ENCODE peak calls at places on chromosomes 6 and 20, in six cellular contexts. L is heart left ventricle; Z is CD4-positive, CD25-positive, alpha-beta regulatory T cell; I is adipocyte; F is upper lobe of right lung; C is psoas muscle. N is an unnamed sample. For H3K4me1, the result is how much of the 10 kb centered on the place peaks cover.

GRCh38 chr20:38766071-38766470 is 17.8 kb downstream of the ACTR5 start:
- DNase-seq in Z (no peak), C (no peak), L (no peak), F (no peak), I (peak), N (no peak)

GRCh38 chr6:15368186-15368585 is 122.3 kb downstream of the JARID2 start:
- DNase-seq in Z (no peak), C (no peak), I (no peak), L (no peak), F (no peak), N (no peak)

GRCh38 chr20:50735813-50736212 is 4.4 kb downstream of the PARD6B start:
- DNase-seq in I (no peak), F (no peak), L (no peak), C (no peak), Z (no peak), N (no peak)

GRCh38 chr6:132270745-132271414 is 130.4 kb downstream of the MOXD1 start:
- DNase-seq in I (no peak), L (no peak), C (no peak), F (no peak), Z (no peak), N (no peak)

GRCh38 chr6:26012061-26012460 is 49.5 kb downstream of the TRIM38 start:
- DNase-seq in Z (no peak), F (no peak), C (no peak), L (no peak), I (no peak), N (no peak)

GRCh38 chr20:48629069-48629959 is 198.5 kb downstream of the PREX1 start:
- DNase-seq in I (no peak), L (no peak), Z (no peak), F (no peak), C (peak), N (no peak)

GRCh38 chr6:126182650-126183311 is 157.1 kb upstream of the CENPW start:
- DNase-seq in Z (no peak), L (no peak), F (no peak), I (no peak), C (no peak), N (no peak)

GRCh38 chr20:25178563-25179438 is 16.7 kb upstream of the ENTPD6 start:
- DNase-seq in F (peak), C (no peak), L (no peak), I (peak), Z (peak), N (no peak)

GRCh38 chr20:52889225-52889624 is 82.9 kb upstream of the TSHZ2 start:
- DNase-seq in C (no peak), I (no peak), Z (no peak), L (no peak), F (no peak), N (no peak)

GRCh38 chr6:85450578-85450884 is 648 bp downstream of the NT5E start:
- DNase-seq in I (no peak), L (no peak), F (no peak), C (no peak), Z (no peak), N (no peak)

GRCh38 chr20:46621492-46621891 is 29.8 kb downstream of the SLC13A3 start:
- DNase-seq in L (no peak), F (no peak), C (no peak), I (peak), Z (no peak), N (no peak)

GRCh38 chr20:16175322-16175721 is 397.9 kb downstream of the KIF16B start:
- DNase-seq in Z (no peak), I (no peak), L (no peak), C (no peak), F (no peak), N (no peak)

GRCh38 chr6:94177429-94177828 is 758.1 kb upstream of the EPHA7 start:
- DNase-seq in F (no peak), Z (no peak), I (no peak), L (no peak), C (no peak), N (no peak)

GRCh38 chr20:50369225-50370035 is 140.8 kb upstream of the PTPN1 start:
- DNase-seq in F (peak), Z (no peak), I (no peak), C (no peak), L (no peak), N (no peak)

GRCh38 chr20:63686492-63687321 is 9.7 kb upstream of the TNFRSF6B start:
- DNase-seq in C (peak), I (peak), Z (no peak), L (peak), F (peak), N (peak)

GRCh38 chr6:90896165-90896549 is 309.3 kb upstream of the MAP3K7 start:
- DNase-seq in L (no peak), C (no peak), I (no peak), F (no peak), Z (no peak), N (no peak)

GRCh38 chr6:116008470-116009229 is 52.0 kb downstream of the FRK start:
- DNase-seq in F (no peak), L (no peak), C (peak), I (peak), Z (no peak), N (no peak)

GRCh38 chr6:90859612-90860011 is 272.7 kb upstream of the MAP3K7 start:
- DNase-seq in Z (no peak), I (no peak), C (no peak), F (no peak), L (no peak), N (no peak)

GRCh38 chr6:134517145-134517658 is 199.3 kb upstream of the SGK1 start:
- DNase-seq in F (peak), C (peak), Z (no peak), L (peak), I (peak), N (peak)

GRCh38 chr20:63219447-63219821 is 3.5 kb upstream of the YTHDF1 start:
- DNase-seq in L (no peak), I (no peak), F (no peak), C (no peak), Z (no peak), N (no peak)

GRCh38 chr6:117496383-117496990 is 14.0 kb downstream of the DCBLD1 start:
- DNase-seq in L (no peak), C (no peak), I (peak), Z (no peak), F (no peak), N (no peak)

DNA sequence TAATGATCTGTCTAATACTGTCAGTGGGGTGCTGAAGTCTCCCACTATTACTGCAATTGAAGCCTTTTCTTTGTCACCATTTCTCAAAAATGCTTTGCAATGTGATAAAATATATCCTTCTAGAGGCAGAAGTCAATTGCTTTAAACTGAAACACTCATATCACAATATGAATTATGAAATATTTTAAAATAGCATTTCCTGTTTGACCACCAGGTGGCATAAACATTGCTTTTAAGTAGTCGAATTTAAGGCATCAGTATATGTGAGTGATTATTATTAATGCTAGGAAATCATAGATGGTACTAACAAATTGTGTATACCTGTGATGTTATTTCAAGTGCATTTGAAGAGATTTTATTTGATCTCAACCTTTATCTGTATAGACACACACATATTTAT is 87.5 kb downstream of the MEI4 start:
- DNase-seq in F (no peak), Z (no peak), I (peak), L (no peak), C (no peak), N (no peak)
- H3K4me1 ChIP-seq in F (under half), Z (under half), I (under half), L (under half), C (under half), N (under half)

GRCh38 chr6:18451756-18452155 is 64.6 kb downstream of the RNF144B start:
- DNase-seq in C (no peak), Z (no peak), F (no peak), I (peak), L (no peak), N (no peak)

GRCh38 chr6:18457065-18457817 is 70.1 kb downstream of the RNF144B start:
- DNase-seq in C (no peak), I (peak), L (no peak), F (no peak), Z (no peak), N (no peak)

DNA sequence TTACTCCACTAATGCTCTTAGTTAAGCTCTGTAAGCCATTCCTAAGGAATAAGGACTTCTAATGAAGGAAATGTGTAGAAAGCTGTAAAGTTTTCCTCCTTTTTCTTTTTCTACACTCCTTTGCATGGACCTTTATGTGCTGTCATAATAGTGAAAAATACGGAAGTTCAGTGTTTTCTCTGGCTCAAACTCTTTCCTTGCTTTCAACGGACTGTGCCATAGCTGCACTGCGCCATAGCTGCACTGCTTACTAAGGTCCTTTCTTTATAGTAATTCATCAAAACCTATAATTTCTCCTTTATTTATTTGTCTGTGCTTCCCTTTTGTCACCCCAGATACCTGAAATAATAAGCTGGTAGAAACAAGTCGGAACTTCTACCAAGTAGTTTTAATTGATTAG is 67.3 kb downstream of the RNF144B start:
- DNase-seq in Z (no peak), F (no peak), C (no peak), I (no peak), L (no peak), N (no peak)
- H3K4me1 ChIP-seq in Z (under half), F (under half), C (under half), I (under half), L (under half), N (under half)

GRCh38 chr6:20366082-20366834 is 35.4 kb upstream of the E2F3 start:
- DNase-seq in I (no peak), Z (peak), F (no peak), L (no peak), C (no peak), N (no peak)
- H3K4me1 ChIP-seq in I (under half), Z (under half), F (under half), L (under half), C (under half), N (under half)

GRCh38 chr6:12543953-12544352 is 172.6 kb upstream of the PHACTR1 start:
- DNase-seq in C (no peak), F (no peak), Z (no peak), I (no peak), L (no peak), N (no peak)
- H3K4me1 ChIP-seq in C (under half), F (under half), Z (under half), I (under half), L (under half), N (under half)